ENCODE peak calls at places on chromosome 10, in seven cellular contexts. A is HCT116; F is naive thymus-derived CD4-positive, alpha-beta T cell; Z is NB4; R is chondrocyte; K is mesenteric fat pad; U is caudate nucleus. E is an unnamed sample.

GRCh38 chr10:100132427-100132826 is 50.8 kb upstream of the CPN1 start:
- DNase-seq in A (no peak), F (no peak), Z (no peak), R (no peak), K (no peak), U (no peak), E (no peak)

GRCh38 chr10:57786331-57786730 is 481.4 kb downstream of the IPMK start:
- DNase-seq in A (no peak), F (no peak), Z (no peak), R (no peak), K (no peak), U (no peak), E (no peak)

GRCh38 chr10:114767101-114767588 is 54.4 kb upstream of the FHIP2A start:
- DNase-seq in A (no peak), F (no peak), Z (no peak), R (no peak), K (no peak), U (no peak), E (no peak)

GRCh38 chr10:35992107-35992506 is 350.0 kb upstream of the FZD8 start:
- DNase-seq in A (no peak), F (no peak), Z (no peak), R (no peak), K (no peak), U (no peak), E (no peak)

GRCh38 chr10:34526758-34527730 is 288.1 kb downstream of the PARD3 start:
- DNase-seq in A (peak), F (no peak), Z (no peak), R (no peak), K (no peak), U (no peak), E (no peak)

GRCh38 chr10:58651040-58651439 is 138.4 kb downstream of the BICC1 start:
- DNase-seq in A (no peak), F (no peak), Z (no peak), R (no peak), K (no peak), U (no peak), E (no peak)

GRCh38 chr10:83012866-83013265 is 1126.4 kb upstream of the GHITM start:
- DNase-seq in A (no peak), F (no peak), Z (no peak), R (no peak), K (no peak), U (no peak), E (no peak)

GRCh38 chr10:52187521-52188258 is 126.4 kb upstream of the DKK1 start:
- DNase-seq in A (no peak), F (no peak), Z (no peak), R (no peak), K (no peak), U (no peak), E (no peak)

GRCh38 chr10:116849271-116850057 is at the start of gene ENO4:
- DNase-seq in A (peak), F (no peak), Z (no peak), R (no peak), K (no peak), U (peak), E (no peak)

GRCh38 chr10:101258179-101258885 is 29.1 kb upstream of the LBX1 start:
- DNase-seq in A (peak), F (no peak), Z (peak), R (no peak), K (no peak), U (no peak), E (peak)

GRCh38 chr10:98224509-98224908 is 43.5 kb downstream of the LOXL4 start:
- DNase-seq in A (no peak), F (no peak), Z (no peak), R (no peak), K (no peak), U (no peak), E (no peak)

GRCh38 chr10:126242352-126243260 is 145.7 kb downstream of the ADAM12 start:
- DNase-seq in A (no peak), F (no peak), Z (no peak), R (no peak), K (no peak), U (peak), E (no peak)

GRCh38 chr10:79347226-79347893 is at the start of gene PPIF:
- DNase-seq in A (peak), F (peak), Z (peak), R (peak), K (peak), U (peak), E (peak)

GRCh38 chr10:37643187-37643586 is 214.2 kb downstream of the ZNF248 start:
- DNase-seq in A (no peak), F (no peak), Z (no peak), R (no peak), K (no peak), U (no peak), E (no peak)

GRCh38 chr10:48456808-48457761 is 147.8 kb downstream of the ARHGAP22 start:
- DNase-seq in A (no peak), F (no peak), Z (no peak), R (peak), K (peak), U (no peak), E (no peak)

GRCh38 chr10:13053794-13054462 is 46.0 kb upstream of the OPTN start:
- DNase-seq in A (no peak), F (no peak), Z (no peak), R (no peak), K (no peak), U (no peak), E (peak)

GRCh38 chr10:18378766-18379165 is 238.5 kb downstream of the CACNB2 start:
- DNase-seq in A (no peak), F (no peak), Z (no peak), R (no peak), K (no peak), U (no peak), E (no peak)

GRCh38 chr10:77332256-77332655 is 305.4 kb downstream of the KCNMA1 start:
- DNase-seq in A (no peak), F (no peak), Z (no peak), R (no peak), K (no peak), U (no peak), E (no peak)

GRCh38 chr10:62019685-62020361 is 118.3 kb downstream of the ARID5B start:
- DNase-seq in A (no peak), F (no peak), Z (no peak), R (no peak), K (no peak), U (no peak), E (no peak)

GRCh38 chr10:94098916-94099315 is 105.2 kb downstream of the PLCE1 start:
- DNase-seq in A (no peak), F (no peak), Z (no peak), R (no peak), K (no peak), U (no peak), E (no peak)

GRCh38 chr10:19302117-19302516 is 253.5 kb downstream of the MALRD1 start:
- DNase-seq in A (no peak), F (no peak), Z (no peak), R (no peak), K (no peak), U (no peak), E (no peak)

GRCh38 chr10:70699659-70700174 is 27.4 kb downstream of the ADAMTS14 start:
- DNase-seq in A (no peak), F (no peak), Z (peak), R (no peak), K (no peak), U (no peak), E (no peak)

GRCh38 chr10:22245567-22245966 is 27.8 kb upstream of the EBLN1 start:
- DNase-seq in A (no peak), F (no peak), Z (no peak), R (no peak), K (no peak), U (no peak), E (no peak)

GRCh38 chr10:98696516-98696915 is 249.8 kb upstream of the HPS1 start:
- DNase-seq in A (no peak), F (no peak), Z (no peak), R (no peak), K (no peak), U (no peak), E (no peak)

GRCh38 chr10:30358206-30358605 is 9.1 kb upstream of the MTPAP start:
- DNase-seq in A (no peak), F (no peak), Z (no peak), R (no peak), K (no peak), U (no peak), E (no peak)

GRCh38 chr10:42637648-42638052 is 720 bp downstream of the ZNF33B start:
- DNase-seq in A (no peak), F (no peak), Z (no peak), R (no peak), K (no peak), U (no peak), E (no peak)

GRCh38 chr10:32412499-32412853 is 33.5 kb upstream of the CCDC7 start:
- DNase-seq in A (no peak), F (no peak), Z (no peak), R (no peak), K (no peak), U (no peak), E (no peak)

GRCh38 chr10:15144788-15145187 is 23.7 kb downstream of the NMT2 start:
- DNase-seq in A (no peak), F (no peak), Z (no peak), R (no peak), K (no peak), U (no peak), E (no peak)

GRCh38 chr10:86970887-86971145 is 2.5 kb downstream of the ADIRF start:
- DNase-seq in A (no peak), F (no peak), Z (no peak), R (no peak), K (no peak), U (no peak), E (no peak)

GRCh38 chr10:78188459-78188858 is 154.8 kb downstream of the RPS24 start:
- DNase-seq in A (no peak), F (no peak), Z (no peak), R (no peak), K (no peak), U (no peak), E (no peak)

GRCh38 chr10:69957516-69958231 is 95.0 kb upstream of the MACROH2A2 start:
- DNase-seq in A (no peak), F (no peak), Z (no peak), R (no peak), K (peak), U (no peak), E (no peak)

GRCh38 chr10:12042409-12042796 is 206 bp downstream of the UPF2 start:
- DNase-seq in A (no peak), F (peak), Z (peak), R (no peak), K (peak), U (no peak), E (peak)

GRCh38 chr10:133207627-133208026 is 22.4 kb upstream of the UTF1 start:
- DNase-seq in A (no peak), F (no peak), Z (no peak), R (peak), K (no peak), U (no peak), E (no peak)

GRCh38 chr10:75002351-75002725 is 109.1 kb upstream of the SAMD8 start:
- DNase-seq in A (no peak), F (no peak), Z (no peak), R (no peak), K (no peak), U (no peak), E (no peak)

GRCh38 chr10:128295003-128295402 is 168.8 kb upstream of the MKI67 start:
- DNase-seq in A (no peak), F (no peak), Z (no peak), R (no peak), K (no peak), U (no peak), E (no peak)

GRCh38 chr10:74227697-74228424 is 76.8 kb downstream of the ADK start:
- DNase-seq in A (no peak), F (no peak), Z (peak), R (no peak), K (no peak), U (no peak), E (no peak)